ENCODE peak calls at places on chromosome 14, in ten cellular contexts. C, F, P, I, K, X, V, A, G and U are unnamed samples.

GRCh38 chr14:28412076-28412475 is 354.5 kb upstream of the FOXG1 start:
- DNase-seq in K (no peak), P (no peak), C (peak), V (no peak), G (no peak), A (no peak), I (no peak), F (no peak), X (no peak), U (no peak)

GRCh38 chr14:31197671-31198070 is 9.9 kb downstream of the HECTD1 start:
- DNase-seq in P (no peak), A (no peak), I (no peak), C (no peak), F (no peak), K (no peak), V (no peak), X (no peak), G (no peak), U (no peak)

GRCh38 chr14:96297000-96297399 is 41.0 kb downstream of the BDKRB1 start:
- DNase-seq in V (no peak), P (peak), A (peak), G (no peak), C (peak), X (peak), K (no peak), I (no peak), F (no peak), U (no peak)

GRCh38 chr14:84482256-84483071 is 1047.5 kb upstream of the FLRT2 start:
- DNase-seq in V (no peak), F (no peak), K (no peak), C (peak), G (no peak), I (no peak), A (peak), X (no peak), P (no peak), U (no peak)

GRCh38 chr14:52399886-52400599 is 85.9 kb downstream of the PTGER2 start:
- DNase-seq in V (no peak), A (peak), G (no peak), P (no peak), K (no peak), I (peak), X (no peak), F (no peak), C (peak), U (no peak)

GRCh38 chr14:86852530-86852929 is 1140.5 kb downstream of the GALC start:
- DNase-seq in X (no peak), I (no peak), A (peak), K (no peak), V (no peak), G (no peak), F (no peak), C (no peak), P (no peak), U (no peak)

GRCh38 chr14:51518681-51519080 is 133.0 kb upstream of the FRMD6 start:
- DNase-seq in I (no peak), A (no peak), C (no peak), K (no peak), F (no peak), V (no peak), P (no peak), X (no peak), G (no peak), U (no peak)

GRCh38 chr14:32366256-32366655 is 37.2 kb downstream of the AKAP6 start:
- DNase-seq in I (no peak), V (no peak), C (peak), K (no peak), P (peak), G (no peak), X (no peak), A (no peak), F (no peak), U (peak)

GRCh38 chr14:61077437-61077836 is 96.4 kb downstream of the SLC38A6 start:
- DNase-seq in X (no peak), K (no peak), I (no peak), A (no peak), V (no peak), F (no peak), C (no peak), G (no peak), P (no peak), U (no peak)

GRCh38 chr14:61668267-61668666 is 27.0 kb upstream of the HIF1A start:
- DNase-seq in K (no peak), G (no peak), A (no peak), X (no peak), C (no peak), P (no peak), I (peak), V (peak), F (no peak), U (no peak)

GRCh38 chr14:63713765-63714164 is 14.1 kb downstream of the SGPP1 start:
- DNase-seq in F (no peak), P (no peak), I (no peak), G (no peak), K (no peak), V (no peak), X (no peak), A (peak), C (peak), U (no peak)

GRCh38 chr14:42523656-42524055 is 917.0 kb downstream of the LRFN5 start:
- DNase-seq in I (no peak), P (no peak), A (no peak), F (no peak), G (no peak), K (no peak), X (no peak), C (no peak), V (no peak), U (no peak)

GRCh38 chr14:104111301-104112112 is 26.0 kb downstream of the ASPG start:
- DNase-seq in P (no peak), X (no peak), A (no peak), V (no peak), K (peak), C (no peak), G (peak), I (peak), F (no peak), U (peak)

GRCh38 chr14:28651148-28651547 is 115.4 kb upstream of the FOXG1 start:
- DNase-seq in I (no peak), V (no peak), G (no peak), X (no peak), F (no peak), K (no peak), A (peak), P (no peak), C (no peak), U (no peak)

GRCh38 chr14:100093322-100093721 is 28.1 kb downstream of the EVL start:
- DNase-seq in P (no peak), X (no peak), A (no peak), F (no peak), K (no peak), I (no peak), G (no peak), C (no peak), V (no peak), U (no peak)

GRCh38 chr14:52089208-52089607 is 20.3 kb upstream of the NID2 start:
- DNase-seq in K (no peak), I (no peak), X (no peak), F (no peak), P (no peak), V (no peak), G (no peak), A (no peak), C (no peak), U (no peak)

GRCh38 chr14:28744126-28744525 is 22.5 kb upstream of the FOXG1 start:
- DNase-seq in V (no peak), X (no peak), I (no peak), G (no peak), F (no peak), C (no peak), P (no peak), K (no peak), A (no peak), U (no peak)

GRCh38 chr14:31770271-31770670 is 209.1 kb downstream of the NUBPL start:
- DNase-seq in I (no peak), A (no peak), V (no peak), X (no peak), C (peak), P (no peak), F (no peak), G (no peak), K (no peak), U (no peak)

GRCh38 chr14:99679111-99679510 is 5.0 kb upstream of the CYP46A1 start:
- DNase-seq in I (no peak), K (no peak), P (no peak), V (no peak), A (no peak), X (no peak), G (no peak), F (no peak), C (no peak), U (no peak)

GRCh38 chr14:48274826-48275225 is 599.4 kb upstream of the MDGA2 start:
- DNase-seq in I (no peak), X (no peak), V (no peak), A (no peak), K (no peak), C (no peak), G (no peak), P (no peak), F (no peak), U (no peak)

GRCh38 chr14:50001999-50002925 is 109.4 kb downstream of the ARF6 start:
- DNase-seq in K (no peak), I (peak), C (no peak), P (no peak), F (no peak), X (peak), V (no peak), G (peak), A (no peak), U (no peak)

GRCh38 chr14:73567951-73568885 is 795 bp upstream of the ACOT2 start:
- DNase-seq in C (peak), G (no peak), V (no peak), P (no peak), A (peak), K (no peak), X (no peak), F (no peak), I (no peak), U (no peak)
- H3K4me3 ChIP-seq in C (no peak), G (peak), V (peak), P (peak), A (peak), K (peak), X (peak), F (peak), I (peak), U (peak)

GRCh38 chr14:94342334-94342934 is 19.3 kb upstream of the SERPINA6 start:
- DNase-seq in K (peak), X (no peak), I (peak), G (no peak), F (peak), P (peak), C (peak), V (peak), A (peak), U (no peak)
- H3K27ac ChIP-seq in K (no peak), X (no peak), I (peak), G (no peak), F (no peak), P (peak), C (no peak), V (no peak), A (no peak), U (no peak)

GRCh38 chr14:66401447-66402095 is 84.6 kb upstream of the CCDC196 start:
- DNase-seq in F (no peak), G (no peak), P (peak), C (peak), I (no peak), A (no peak), X (no peak), V (no peak), K (no peak), U (no peak)
- TF ChIP-seq CTCF in F (no peak), G (no peak), P (peak), C (peak), I (peak), A (peak), X (peak), V (peak), K (peak), U (peak)

DNA sequence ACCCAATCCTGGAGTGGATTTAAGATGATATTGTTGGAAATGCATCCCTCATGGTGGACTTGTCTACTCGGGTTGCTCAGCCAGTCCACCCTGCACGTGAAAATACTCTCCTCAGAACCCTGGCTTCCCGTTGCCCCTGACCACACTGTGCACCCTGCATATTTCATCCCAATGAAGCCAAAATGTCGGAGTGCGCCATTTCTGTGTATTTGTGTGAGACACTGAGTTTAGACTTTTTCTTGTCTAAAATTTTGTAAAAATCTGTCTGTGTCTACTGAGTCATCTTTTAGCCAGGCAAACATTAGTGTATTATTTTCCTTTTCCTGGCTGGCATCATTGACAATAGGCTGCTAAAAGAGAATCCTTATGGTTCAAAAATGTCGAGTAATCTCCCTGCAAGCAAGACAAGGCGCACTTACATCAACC is 485 bp upstream of the PNMA1 start:
- DNase-seq in G (no peak), V (peak), P (peak), X (no peak), C (peak), F (no peak), I (no peak), A (peak), K (no peak), U (no peak)
- H3K4me3 ChIP-seq in G (peak), V (peak), P (peak), X (peak), C (peak), F (peak), I (peak), A (peak), K (peak), U (peak)

GRCh38 chr14:101933209-101933608 is 31.2 kb upstream of the DYNC1H1 start:
- DNase-seq in C (no peak), F (peak), V (no peak), A (no peak), I (no peak), K (no peak), P (no peak), G (peak), X (no peak), U (no peak)
- H3K27ac ChIP-seq in C (no peak), F (no peak), V (no peak), A (no peak), I (no peak), K (no peak), P (no peak), G (no peak), X (no peak), U (no peak)

DNA sequence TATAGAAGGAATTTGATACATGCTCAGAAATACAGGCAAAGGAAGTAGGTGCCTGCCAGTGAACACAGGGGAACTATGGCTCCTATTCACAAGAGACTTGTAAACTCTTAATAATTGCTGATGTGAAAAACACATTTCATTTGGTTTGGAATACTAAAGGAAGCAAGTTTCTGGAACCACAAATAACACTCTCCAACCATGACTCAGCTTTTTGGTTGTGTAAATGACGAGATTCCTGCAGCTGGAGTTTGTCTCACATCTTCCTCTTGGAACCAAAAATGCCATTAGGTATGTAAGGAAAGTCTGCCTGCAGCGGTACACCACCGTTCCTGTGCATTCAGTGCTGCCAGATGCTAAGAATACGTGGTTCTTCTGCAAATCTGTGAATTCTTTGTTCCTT is 4.5 kb upstream of the OR11H6 start:
- DNase-seq in I (no peak), P (no peak), V (no peak), K (no peak), F (no peak), X (no peak), G (no peak), C (no peak), A (no peak), U (no peak)
- TF ChIP-seq CTCF in I (no peak), P (no peak), V (no peak), K (no peak), F (no peak), X (no peak), G (no peak), C (no peak), A (no peak), U (no peak)

GRCh38 chr14:22526744-22527143 is 62.3 kb downstream of the DAD1 start:
- DNase-seq in X (no peak), P (no peak), G (no peak), C (no peak), K (no peak), I (no peak), V (no peak), A (no peak), F (no peak), U (no peak)

GRCh38 chr14:22532345-22533056 is 56.5 kb downstream of the DAD1 start:
- DNase-seq in K (no peak), I (no peak), A (peak), X (no peak), P (no peak), V (no peak), F (no peak), C (peak), G (no peak), U (no peak)

GRCh38 chr14:22533057-22533704 is 55.8 kb downstream of the DAD1 start:
- DNase-seq in K (no peak), F (no peak), X (no peak), P (no peak), V (no peak), C (no peak), A (no peak), I (no peak), G (no peak), U (no peak)

GRCh38 chr14:22531451-22532344 is 57.3 kb downstream of the DAD1 start:
- DNase-seq in X (peak), G (no peak), F (no peak), K (no peak), I (no peak), V (no peak), P (no peak), A (no peak), C (no peak), U (no peak)

GRCh38 chr14:22530101-22530500 is 58.9 kb downstream of the DAD1 start:
- DNase-seq in K (no peak), G (no peak), A (no peak), F (no peak), C (no peak), V (no peak), I (no peak), P (no peak), X (no peak), U (peak)
- H3K4me3 ChIP-seq in K (no peak), G (no peak), A (no peak), F (no peak), C (no peak), V (no peak), I (no peak), P (no peak), X (no peak), U (no peak)

DNA sequence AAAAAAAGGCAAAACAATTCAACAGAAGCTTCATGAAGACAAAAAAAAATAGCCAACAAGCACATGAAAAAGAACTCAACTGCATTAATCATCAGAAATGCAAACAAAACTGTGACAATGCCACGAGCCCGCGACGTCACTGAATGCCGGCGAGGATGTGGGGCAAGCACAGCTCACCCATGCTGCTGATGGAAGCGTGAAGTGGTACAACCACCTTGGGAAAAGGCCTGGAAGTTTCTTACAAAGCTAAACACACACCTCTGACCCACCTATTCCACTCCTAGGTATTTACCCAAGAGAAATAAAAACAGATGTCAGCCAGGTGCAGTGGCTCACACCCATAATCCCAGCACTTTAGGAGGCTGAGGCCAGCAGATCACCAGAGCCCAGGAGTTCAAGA is 10.5 kb downstream of the BTBD6 start:
- DNase-seq in P (no peak), A (peak), X (no peak), G (no peak), F (no peak), I (peak), K (no peak), V (peak), C (no peak), U (no peak)
- H3K27ac ChIP-seq in P (no peak), A (no peak), X (no peak), G (no peak), F (no peak), I (peak), K (no peak), V (peak), C (no peak), U (no peak)

GRCh38 chr14:54396183-54396492 is 669 bp upstream of the CDKN3 start:
- DNase-seq in G (no peak), C (no peak), K (no peak), F (no peak), A (no peak), P (no peak), X (no peak), I (no peak), V (no peak), U (no peak)

GRCh38 chr14:54395716-54396115 is 1.1 kb upstream of the CDKN3 start:
- DNase-seq in G (no peak), A (no peak), F (no peak), C (no peak), K (no peak), I (no peak), X (no peak), V (no peak), P (no peak), U (no peak)

GRCh38 chr14:54398028-54398368 is 1.2 kb downstream of the CDKN3 start:
- DNase-seq in I (no peak), G (no peak), X (peak), P (no peak), K (no peak), C (no peak), A (no peak), V (no peak), F (no peak), U (peak)

GRCh38 chr14:54395284-54395683 is 1.5 kb upstream of the CDKN3 start:
- DNase-seq in F (no peak), X (no peak), G (no peak), V (no peak), A (no peak), I (no peak), C (no peak), P (no peak), K (no peak), U (no peak)

DNA sequence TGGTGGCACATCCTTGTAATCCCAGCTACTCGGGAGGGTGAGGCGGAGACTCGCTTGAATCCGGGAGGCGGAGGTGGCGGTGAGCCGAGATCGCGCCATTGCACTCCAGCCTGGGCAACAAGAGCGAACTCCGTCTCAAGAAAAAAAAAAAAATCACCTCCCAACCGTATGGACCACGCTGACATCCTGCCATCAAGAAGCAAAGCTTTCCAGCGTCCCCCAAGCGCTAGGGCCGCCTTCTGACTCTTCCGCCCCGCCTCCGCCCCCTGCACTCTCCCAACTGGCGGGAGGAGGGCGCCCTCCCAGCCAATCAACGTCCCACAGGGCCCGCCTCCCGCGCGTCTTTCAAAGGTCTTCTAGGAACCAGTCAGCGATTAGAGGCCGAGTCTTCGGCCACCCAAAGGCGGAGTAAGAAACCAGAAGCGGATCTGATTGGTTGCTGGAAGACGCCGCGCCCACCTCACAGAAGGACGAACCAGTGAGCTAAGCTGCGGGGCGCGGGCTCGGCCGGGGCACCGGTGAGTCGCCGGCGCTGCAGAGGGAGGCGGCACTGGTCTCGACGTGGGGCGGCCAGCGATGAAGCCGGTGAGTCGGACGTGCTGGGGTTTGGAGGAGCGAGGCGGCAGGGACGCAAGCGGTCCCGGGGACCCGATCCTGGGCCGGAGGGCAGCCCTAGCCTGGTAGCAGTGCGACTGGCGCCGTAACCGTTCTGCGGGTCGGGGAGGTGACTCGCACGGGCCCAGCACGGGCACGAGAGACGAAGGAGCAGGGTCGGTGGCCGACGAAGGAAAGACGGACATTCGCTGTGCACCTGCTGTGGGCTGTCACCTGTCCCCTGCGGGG is at the start of gene CDKN3:
- DNase-seq in P (peak), V (peak), K (peak), A (peak), G (peak), X (peak), I (peak), C (peak), F (peak), U (peak)
- TF ChIP-seq CTCF in P (no peak), V (no peak), K (peak), A (peak), G (peak), X (peak), I (peak), C (peak), F (peak), U (peak)

GRCh38 chr14:75274045-75274898 is 4.4 kb upstream of the FOS start:
- DNase-seq in G (peak), X (no peak), P (no peak), F (no peak), C (no peak), K (no peak), A (no peak), V (no peak), I (no peak), U (no peak)
- H3K4me3 ChIP-seq in G (no peak), X (no peak), P (no peak), F (no peak), C (no peak), K (no peak), A (no peak), V (no peak), I (no peak), U (no peak)